ENCODE peak calls at places on chromosomes 16 and 17, in ten cellular contexts. P is esophagus squamous epithelium, O is NCI-H2081, W is small intestine, K is testis, Z is mucosa of gallbladder, R is caudate nucleus, S is GM23248, X is GOT3, L is GM06990. U is an unnamed sample.

GRCh38 chr17:4673169-4673568 is 30.8 kb downstream of the PELP1 start:
- DNase-seq in S (no peak), W (no peak), K (no peak), L (no peak), P (no peak), Z (no peak), X (no peak), R (no peak), O (no peak), U (no peak)

GRCh38 chr17:50828508-50829170 is 6.7 kb upstream of the WFIKKN2 start:
- DNase-seq in Z (no peak), P (no peak), K (no peak), S (no peak), X (no peak), L (no peak), R (no peak), W (no peak), O (no peak), U (no peak)

GRCh38 chr16:441447-441846 is 16.0 kb downstream of the RAB11FIP3 start:
- DNase-seq in P (no peak), S (no peak), W (no peak), X (no peak), K (no peak), L (no peak), R (no peak), O (no peak), Z (no peak), U (no peak)

GRCh38 chr17:48728232-48729231 is at the start of gene HOXB13:
- DNase-seq in X (no peak), O (peak), S (peak), P (no peak), Z (no peak), W (no peak), R (no peak), L (no peak), K (peak), U (no peak)

GRCh38 chr17:48024149-48025039 is 13.2 kb downstream of the COPZ2 start:
- DNase-seq in R (no peak), K (no peak), W (no peak), X (no peak), L (peak), P (no peak), Z (peak), O (peak), S (peak), U (peak)

GRCh38 chr16:51416921-51417320 is 265.9 kb upstream of the SALL1 start:
- DNase-seq in X (no peak), L (no peak), R (no peak), W (no peak), O (no peak), K (no peak), P (no peak), S (peak), Z (no peak), U (no peak)

GRCh38 chr17:73667184-73667959 is 23.1 kb upstream of the SDK2 start:
- DNase-seq in S (no peak), W (no peak), X (no peak), P (no peak), R (no peak), Z (no peak), L (no peak), O (no peak), K (no peak), U (peak)

GRCh38 chr17:31838641-31839225 is 20.3 kb downstream of the COPRS start:
- DNase-seq in K (no peak), O (no peak), Z (no peak), P (no peak), W (no peak), R (no peak), X (no peak), S (peak), L (no peak), U (no peak)

GRCh38 chr17:82097187-82097918 is 683 bp downstream of the FASN start:
- DNase-seq in Z (no peak), S (peak), K (peak), X (no peak), P (no peak), R (no peak), L (peak), O (peak), W (peak), U (no peak)

GRCh38 chr16:64615647-64616280 is 506.1 kb downstream of the CDH11 start:
- DNase-seq in L (no peak), O (peak), W (no peak), X (no peak), P (no peak), K (no peak), Z (no peak), R (no peak), S (peak), U (no peak)

GRCh38 chr17:70138309-70138865 is 30.9 kb upstream of the KCNJ2 start:
- DNase-seq in S (peak), X (no peak), L (no peak), Z (no peak), P (no peak), W (no peak), O (no peak), R (no peak), K (no peak), U (no peak)

GRCh38 chr16:87305505-87306391 is 11.4 kb downstream of the C16orf95 start:
- DNase-seq in L (no peak), X (no peak), R (no peak), O (no peak), P (no peak), S (peak), K (no peak), Z (no peak), W (peak), U (no peak)

GRCh38 chr17:81206657-81207056 is 16.1 kb downstream of the CEP131 start:
- DNase-seq in Z (no peak), L (no peak), W (no peak), K (no peak), R (no peak), O (no peak), P (no peak), X (no peak), S (no peak), U (no peak)